ENCODE peak calls at places on chromosomes 5 and 9, in four cellular contexts. L is progenitor cell of endocrine pancreas, N is GM23248, V is aorta. D is an unnamed sample.

GRCh38 chr5:140214831-140215230 is 39.8 kb downstream of the CYSTM1 start:
- DNase-seq in L (no peak), N (peak; percentile 38), V (no peak), D (no peak)

GRCh38 chr9:76667521-76667957 is 96.7 kb upstream of the PCA3 start:
- DNase-seq in L (no peak), N (peak; percentile 80), V (no peak), D (no peak)

GRCh38 chr9:99819123-99819483 is 2.6 kb upstream of the NR4A3 start:
- DNase-seq in L (no peak), N (no peak), V (no peak), D (no peak)

GRCh38 chr5:139961435-139962157 is 81.5 kb downstream of the NRG2 start:
- DNase-seq in L (no peak), N (peak; percentile 33), V (no peak), D (no peak)

GRCh38 chr9:124139001-124139400 is 118.7 kb upstream of the NEK6 start:
- DNase-seq in L (no peak), N (peak; percentile 90), V (no peak), D (no peak)

GRCh38 chr5:108101816-108102215 is 280.1 kb downstream of the FBXL17 start:
- DNase-seq in L (no peak), N (no peak), V (no peak), D (no peak)

GRCh38 chr5:148620696-148621095 is 33.6 kb downstream of the HTR4 start:
- DNase-seq in L (no peak), N (no peak), V (no peak), D (no peak)

GRCh38 chr5:157387683-157388093 is 72.3 kb upstream of the NIPAL4 start:
- DNase-seq in L (no peak), N (peak; percentile 90), V (peak; percentile 64), D (no peak)

GRCh38 chr9:135302329-135303279 is 177.0 kb upstream of the PPP1R26 start:
- DNase-seq in L (no peak), N (no peak), V (no peak), D (no peak)

GRCh38 chr9:116196806-116197205 is 43.2 kb downstream of the PAPPA start:
- DNase-seq in L (no peak), N (no peak), V (no peak), D (no peak)

GRCh38 chr9:72147676-72148075 is 1.6 kb upstream of the GDA start:
- DNase-seq in L (no peak), N (no peak), V (no peak), D (no peak)

GRCh38 chr9:11356101-11356500 is 743.3 kb upstream of the PTPRD start:
- DNase-seq in L (no peak), N (no peak), V (no peak), D (no peak)

GRCh38 chr9:35907732-35908483 is 1.4 kb upstream of the SPAAR start:
- DNase-seq in L (no peak), N (peak; percentile 87), V (peak; percentile 84), D (peak; percentile 50)

GRCh38 chr9:21831841-21832509 is 29.5 kb downstream of the MTAP start:
- DNase-seq in L (no peak), N (peak; percentile 95), V (no peak), D (no peak)

GRCh38 chr9:115117999-115118470 is at the start of gene TNC:
- DNase-seq in L (no peak), N (peak; percentile 88), V (peak; percentile 80), D (peak; percentile 52)

GRCh38 chr9:88590558-88591146 is 55.7 kb downstream of the NXNL2 start:
- DNase-seq in L (no peak), N (no peak), V (no peak), D (no peak)

GRCh38 chr5:18281947-18282557 is 647.8 kb downstream of the TAF11L14 start:
- DNase-seq in L (no peak), N (peak; percentile 67), V (no peak), D (peak; percentile 9)

GRCh38 chr9:108445431-108446018 is 410.3 kb downstream of the ACTL7B start:
- DNase-seq in L (no peak), N (no peak), V (no peak), D (no peak)

GRCh38 chr5:31106742-31107546 is 86.5 kb upstream of the CDH6 start:
- DNase-seq in L (no peak), N (peak; percentile 52), V (no peak), D (peak; percentile 67)

GRCh38 chr9:133701321-133701980 is 36.7 kb downstream of the SARDH start:
- DNase-seq in L (no peak), N (peak; percentile 43), V (peak; percentile 38), D (no peak)

GRCh38 chr5:33284681-33285080 is 156.1 kb upstream of the TARS1 start:
- DNase-seq in L (no peak), N (no peak), V (no peak), D (no peak)

GRCh38 chr9:132670359-132670815 is at the start of gene GTF3C4:
- DNase-seq in L (peak; percentile 81), N (peak; percentile 90), V (peak; percentile 90), D (peak; percentile 92)

GRCh38 chr5:140965905-140966292 is 377 bp upstream of the PCDHAC2 start:
- DNase-seq in L (no peak), N (no peak), V (no peak), D (no peak)